ENCODE peak calls at places on chromosomes 3 and 15, in ten cellular contexts. F, O, H, B, M, X, V, C, S and L are unnamed samples.

GRCh38 chr3:12750658-12751071 is 8.4 kb downstream of the TMEM40 start:
- DNase-seq in F (no peak), O (no peak), H (no peak), B (no peak), M (no peak), X (no peak), V (peak; percentile 86), C (no peak), S (no peak), L (no peak)

GRCh38 chr3:156685752-156686151 is 11.4 kb downstream of the TIPARP start:
- DNase-seq in F (no peak), O (no peak), H (no peak), B (no peak), M (no peak), X (no peak), V (no peak), C (no peak), S (no peak), L (no peak)

GRCh38 chr3:188339410-188340295 is 185.7 kb downstream of the LPP start:
- DNase-seq in F (no peak), O (peak; percentile 25), H (no peak), B (no peak), M (no peak), X (no peak), V (no peak), C (no peak), S (no peak), L (no peak)

GRCh38 chr15:45097466-45097865 is 16.5 kb downstream of the DUOX2 start:
- DNase-seq in F (no peak), O (no peak), H (no peak), B (no peak), M (no peak), X (no peak), V (no peak), C (no peak), S (no peak), L (no peak)

GRCh38 chr15:55357774-55358173 is 38.8 kb downstream of the PIGB start:
- DNase-seq in F (no peak), O (no peak), H (no peak), B (no peak), M (no peak), X (no peak), V (peak; percentile 79), C (no peak), S (no peak), L (no peak)

GRCh38 chr3:172476339-172476738 is 28.1 kb upstream of the GHSR start:
- DNase-seq in F (no peak), O (no peak), H (no peak), B (no peak), M (no peak), X (no peak), V (no peak), C (peak; percentile 3), S (no peak), L (no peak)

GRCh38 chr3:32457971-32458471 is 44.6 kb downstream of the CMTM6 start:
- DNase-seq in F (no peak), O (peak; percentile 56), H (peak; percentile 47), B (no peak), M (no peak), X (peak; percentile 89), V (no peak), C (no peak), S (no peak), L (peak; percentile 63)

GRCh38 chr3:106004137-106004600 is 135.4 kb upstream of the CBLB start:
- DNase-seq in F (no peak), O (no peak), H (no peak), B (no peak), M (no peak), X (no peak), V (peak; percentile 91), C (no peak), S (peak; percentile 13), L (no peak)

GRCh38 chr15:73996939-73997338 is 2.4 kb downstream of the PML start:
- DNase-seq in F (no peak), O (peak; percentile 61), H (no peak), B (peak; percentile 28), M (no peak), X (peak; percentile 49), V (no peak), C (no peak), S (no peak), L (peak; percentile 91)

GRCh38 chr3:28677581-28677980 is 329.0 kb upstream of the AZI2 start:
- DNase-seq in F (peak; percentile 19), O (no peak), H (no peak), B (no peak), M (no peak), X (no peak), V (no peak), C (no peak), S (no peak), L (no peak)

GRCh38 chr3:141383555-141384129 is 15.3 kb downstream of the ZBTB38 start:
- DNase-seq in F (no peak), O (no peak), H (no peak), B (no peak), M (no peak), X (no peak), V (peak; percentile 59), C (no peak), S (no peak), L (no peak)

GRCh38 chr3:126934149-126934548 is 48.8 kb upstream of the PLXNA1 start:
- DNase-seq in F (no peak), O (no peak), H (no peak), B (no peak), M (peak; percentile 46), X (no peak), V (peak; percentile 84), C (no peak), S (no peak), L (no peak)

GRCh38 chr15:87733522-87733921 is 523.0 kb downstream of the NTRK3 start:
- DNase-seq in F (no peak), O (no peak), H (no peak), B (no peak), M (no peak), X (no peak), V (no peak), C (no peak), S (no peak), L (no peak)

GRCh38 chr3:12154151-12154550 is 4.6 kb downstream of the TIMP4 start:
- DNase-seq in F (no peak), O (no peak), H (no peak), B (no peak), M (no peak), X (no peak), V (peak; percentile 50), C (no peak), S (no peak), L (peak; percentile 11)

GRCh38 chr3:72082121-72082715 is 297.3 kb upstream of the PROK2 start:
- DNase-seq in F (no peak), O (peak; percentile 77), H (no peak), B (no peak), M (no peak), X (no peak), V (peak; percentile 39), C (peak; percentile 42), S (no peak), L (peak; percentile 73)

GRCh38 chr3:188338081-188338480 is 184.1 kb downstream of the LPP start:
- DNase-seq in F (no peak), O (no peak), H (no peak), B (no peak), M (no peak), X (no peak), V (peak; percentile 59), C (no peak), S (no peak), L (no peak)

GRCh38 chr3:56914646-56915045 is 112.9 kb upstream of the ARHGEF3 start:
- DNase-seq in F (no peak), O (no peak), H (no peak), B (no peak), M (no peak), X (no peak), V (no peak), C (no peak), S (no peak), L (no peak)

GRCh38 chr3:42478830-42479229 is 23.6 kb upstream of the VIPR1 start:
- DNase-seq in F (no peak), O (no peak), H (no peak), B (no peak), M (no peak), X (no peak), V (no peak), C (no peak), S (no peak), L (no peak)

GRCh38 chr15:39127925-39128617 is 452.8 kb upstream of the THBS1 start:
- DNase-seq in F (no peak), O (no peak), H (no peak), B (no peak), M (peak; percentile 16), X (no peak), V (peak; percentile 99), C (no peak), S (peak; percentile 32), L (peak; percentile 95)